ENCODE peak calls at places on chromosomes 12 and 14, in six cellular contexts. E is GM12892, L is K562, K is GM12878, W is HepG2, Z is H1. G is an unnamed sample.
A peak's percentile ranks its signal among the peaks of the same experiment; 100 is the strongest.

GRCh38 chr12:52221912-52222457 is 11.1 kb upstream of the KRT7 start:
- DNase-seq in E (no peak), L (peak; percentile 69), K (no peak), W (no peak), Z (peak; percentile 44), G (no peak)

GRCh38 chr12:89238593-89238992 is 113.7 kb downstream of the DUSP6 start:
- DNase-seq in E (no peak), L (no peak), K (no peak), W (no peak), Z (no peak), G (no peak)

GRCh38 chr14:65560340-65561027 is 148.0 kb downstream of the FUT8 start:
- DNase-seq in E (no peak), L (no peak), K (no peak), W (no peak), Z (no peak), G (no peak)

GRCh38 chr12:68805592-68806120 is 2.3 kb upstream of the MDM2 start:
- DNase-seq in E (no peak), L (no peak), K (no peak), W (no peak), Z (no peak), G (no peak)

GRCh38 chr12:120965125-120965524 is 13.2 kb upstream of the HNF1A start:
- DNase-seq in E (no peak), L (no peak), K (no peak), W (no peak), Z (no peak), G (no peak)

GRCh38 chr14:91996951-91997371 is 42.9 kb downstream of the TRIP11 start:
- DNase-seq in E (no peak), L (peak; percentile 52), K (no peak), W (peak; percentile 48), Z (no peak), G (no peak)

GRCh38 chr12:15834575-15834974 is 45.4 kb upstream of the EPS8 start:
- DNase-seq in E (no peak), L (no peak), K (no peak), W (no peak), Z (no peak), G (no peak)

GRCh38 chr12:591571-592505 is 71.4 kb downstream of the NINJ2 start:
- DNase-seq in E (no peak), L (peak; percentile 96), K (no peak), W (peak; percentile 24), Z (no peak), G (no peak)

GRCh38 chr14:59278111-59278510 is 89.6 kb downstream of the DAAM1 start:
- DNase-seq in E (no peak), L (peak; percentile 30), K (no peak), W (peak; percentile 91), Z (no peak), G (no peak)

GRCh38 chr12:304815-305214 is 42.2 kb upstream of the SLC6A13 start:
- DNase-seq in E (no peak), L (no peak), K (no peak), W (no peak), Z (no peak), G (no peak)

GRCh38 chr14:69708586-69709169 is 58.3 kb upstream of the SRSF5 start:
- DNase-seq in E (no peak), L (no peak), K (no peak), W (peak; percentile 41), Z (no peak), G (no peak)

GRCh38 chr12:121711925-121712461 is 559 bp upstream of the TMEM120B start:
- DNase-seq in E (peak; percentile 31), L (peak; percentile 75), K (no peak), W (peak; percentile 35), Z (no peak), G (no peak)

GRCh38 chr12:47935196-47935595 is 28.2 kb upstream of the TMEM106C start:
- DNase-seq in E (no peak), L (no peak), K (no peak), W (peak; percentile 33), Z (no peak), G (no peak)

DNA sequence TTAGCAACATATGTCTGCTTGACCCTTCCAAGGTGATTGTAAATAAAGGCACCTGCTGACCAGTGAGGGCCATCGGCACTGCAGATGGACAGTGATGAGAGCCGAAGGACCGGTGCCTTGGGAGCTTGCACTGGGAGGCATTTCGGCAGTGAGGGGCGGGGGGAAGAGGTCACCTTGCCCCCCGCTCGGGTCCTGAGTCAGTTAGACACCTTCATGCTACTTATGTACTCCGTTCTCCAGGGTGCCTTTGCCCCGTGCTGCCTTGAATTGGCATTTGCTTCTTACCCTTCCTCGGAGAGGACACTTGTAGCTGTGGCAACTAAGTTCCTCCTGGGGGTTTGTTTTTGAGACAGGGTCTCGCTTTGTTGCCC is 23.0 kb downstream of the MMAB start:
- DNase-seq in E (no peak), L (no peak), K (no peak), W (no peak), Z (no peak), G (no peak)
- TF ChIP-seq TAF1 in E (no peak), L (no peak), K (no peak), W (no peak), Z (no peak), G (no peak)

DNA sequence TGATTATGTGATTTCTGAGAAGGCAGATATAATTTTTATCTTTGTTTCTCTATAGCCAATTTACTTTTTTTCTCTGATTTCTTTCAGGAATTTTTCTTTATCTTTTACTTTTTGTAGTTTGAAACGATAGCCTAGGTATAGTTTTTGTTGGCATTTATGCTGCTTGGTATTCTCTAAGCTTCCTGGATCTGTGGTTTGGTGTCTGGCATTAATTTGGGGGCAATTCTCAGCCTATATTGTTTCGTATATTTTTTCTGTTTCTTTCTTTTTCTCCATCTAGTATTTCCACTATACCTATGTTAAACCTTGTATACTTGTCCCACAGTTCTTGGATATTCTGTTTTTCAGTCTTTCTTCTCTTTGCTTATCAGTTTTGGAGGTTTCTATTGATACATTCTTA is 45.0 kb downstream of the CRADD start:
- DNase-seq in E (no peak), L (no peak), K (no peak), W (no peak), Z (no peak), G (no peak)
- TF ChIP-seq POLR2A in E (no peak), L (no peak), K (no peak), W (no peak), Z (no peak), G (no peak)

GRCh38 chr12:57241556-57242310 is 9.3 kb downstream of the STAC3 start:
- DNase-seq in E (no peak), L (no peak), K (no peak), W (no peak), Z (no peak), G (no peak)
- TF ChIP-seq TAF1 in E (no peak), L (no peak), K (no peak), W (no peak), Z (no peak), G (no peak)

DNA sequence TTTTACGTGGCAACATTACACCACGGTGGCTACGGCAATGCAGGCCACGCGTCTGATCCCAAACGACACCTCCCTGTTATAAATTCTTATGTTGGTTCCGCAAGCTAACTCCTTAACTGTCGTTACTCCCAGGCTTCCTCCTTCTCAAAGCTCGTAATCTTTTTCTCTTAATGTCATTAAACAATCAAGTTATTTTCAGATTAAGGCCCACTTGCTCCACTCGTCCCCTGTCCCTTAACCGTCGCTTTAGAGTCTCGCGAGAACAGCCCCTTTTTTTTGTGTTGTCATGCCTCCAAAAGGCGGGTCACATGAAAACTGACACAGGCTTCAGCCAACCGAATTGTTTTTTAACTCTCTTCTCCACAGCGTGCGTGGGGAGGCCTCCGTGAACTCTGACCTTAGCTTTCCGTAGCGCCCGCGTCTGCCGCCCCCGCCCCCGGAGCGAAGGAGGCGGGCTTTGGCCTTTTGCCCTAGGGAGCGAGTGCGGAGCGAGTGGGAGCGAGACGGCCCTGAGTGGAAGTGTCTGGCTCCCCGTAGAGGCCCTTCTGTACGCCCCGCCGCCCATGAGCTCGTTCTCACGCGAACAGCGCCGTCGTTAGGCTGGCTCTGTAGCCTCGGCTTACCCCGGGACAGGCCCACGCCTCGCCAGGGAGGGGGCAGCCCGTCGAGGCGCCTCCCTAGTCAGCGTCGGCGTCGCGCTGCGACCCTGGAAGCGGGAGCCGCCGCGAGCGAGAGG is at the start of gene CAND1:
- DNase-seq in E (peak; percentile 70), L (peak; percentile 98), K (peak; percentile 99), W (peak; percentile 98), Z (peak; percentile 78), G (peak; percentile 69)
- TF ChIP-seq POLR2A in E (peak; percentile 77), L (peak; percentile 87), K (peak; percentile 94), W (peak; percentile 88), Z (peak; percentile 72), G (peak; percentile 52)